ENCODE peak calls at places on chromosome 4, in six cellular contexts. Y is GM12891, V is GM12878, T is K562, B is H1, R is HepG2. F is an unnamed sample.

GRCh38 chr4:82797048-82797590 is 1.5 kb downstream of the SCD5 start:
- DNase-seq in Y (no peak), V (no peak), T (no peak), B (no peak), R (no peak), F (no peak)

GRCh38 chr4:83582289-83582756 is 46.4 kb downstream of the GPAT3 start:
- DNase-seq in Y (no peak), V (no peak), T (no peak), B (no peak), R (no peak), F (no peak)

GRCh38 chr4:85798011-85798770 is 323.2 kb downstream of the ARHGAP24 start:
- DNase-seq in Y (no peak), V (no peak), T (no peak), B (no peak), R (no peak), F (no peak)

GRCh38 chr4:19167321-19167720 is 1084.4 kb upstream of the SLIT2 start:
- DNase-seq in Y (no peak), V (no peak), T (no peak), B (no peak), R (no peak), F (no peak)

GRCh38 chr4:74370912-74371311 is 6.0 kb downstream of the EREG start:
- DNase-seq in Y (peak; percentile 17), V (no peak), T (peak; percentile 24), B (no peak), R (peak; percentile 65), F (no peak)

GRCh38 chr4:7310441-7310840 is 118.1 kb downstream of the SORCS2 start:
- DNase-seq in Y (no peak), V (no peak), T (no peak), B (no peak), R (no peak), F (no peak)

GRCh38 chr4:113141901-113142346 is 92.5 kb downstream of the ANK2 start:
- DNase-seq in Y (no peak), V (no peak), T (no peak), B (no peak), R (peak; percentile 98), F (no peak)

GRCh38 chr4:2811830-2812599 is 19.1 kb downstream of the SH3BP2 start:
- DNase-seq in Y (peak; percentile 74), V (peak; percentile 40), T (no peak), B (no peak), R (peak; percentile 59), F (peak; percentile 78)

GRCh38 chr4:131348258-131348657 is 1800.8 kb upstream of the PCDH10 start:
- DNase-seq in Y (no peak), V (peak; percentile 54), T (no peak), B (no peak), R (no peak), F (no peak)

GRCh38 chr4:3388461-3389185 is 53.1 kb upstream of the HGFAC start:
- DNase-seq in Y (no peak), V (peak; percentile 77), T (no peak), B (peak; percentile 57), R (no peak), F (no peak)

GRCh38 chr4:38967260-38968095 is 64.7 kb downstream of the TMEM156 start:
- DNase-seq in Y (no peak), V (no peak), T (no peak), B (no peak), R (peak; percentile 77), F (no peak)

GRCh38 chr4:186342582-186342981 is 76.6 kb downstream of the F11 start:
- DNase-seq in Y (no peak), V (no peak), T (no peak), B (no peak), R (no peak), F (no peak)

GRCh38 chr4:3202836-3203820 is 45.8 kb upstream of the MSANTD1 start:
- DNase-seq in Y (no peak), V (no peak), T (no peak), B (no peak), R (peak; percentile 56), F (no peak)

GRCh38 chr4:166499820-166500219 is 626.8 kb downstream of the TLL1 start:
- DNase-seq in Y (no peak), V (peak; percentile 5), T (no peak), B (no peak), R (no peak), F (no peak)

GRCh38 chr4:81631958-81632439 is 160.3 kb upstream of the RASGEF1B start:
- DNase-seq in Y (no peak), V (no peak), T (peak; percentile 7), B (no peak), R (peak; percentile 49), F (no peak)

GRCh38 chr4:126004936-126005335 is 690.2 kb downstream of the FAT4 start:
- DNase-seq in Y (no peak), V (no peak), T (no peak), B (no peak), R (no peak), F (no peak)

GRCh38 chr4:78268607-78269006 is 211.5 kb downstream of the FRAS1 start:
- DNase-seq in Y (no peak), V (no peak), T (no peak), B (no peak), R (no peak), F (no peak)

GRCh38 chr4:77347341-77347740 is 190.3 kb downstream of the CCNG2 start:
- DNase-seq in Y (no peak), V (no peak), T (no peak), B (no peak), R (peak; percentile 56), F (no peak)

GRCh38 chr4:180794352-180794751 is 1448.8 kb upstream of the TENM3 start:
- DNase-seq in Y (no peak), V (no peak), T (no peak), B (no peak), R (no peak), F (no peak)

GRCh38 chr4:185775792-185776555 is 36.0 kb downstream of the SORBS2 start:
- DNase-seq in Y (no peak), V (no peak), T (no peak), B (no peak), R (no peak), F (no peak)

GRCh38 chr4:23976423-23976822 is 86.6 kb upstream of the PPARGC1A start:
- DNase-seq in Y (no peak), V (no peak), T (no peak), B (no peak), R (no peak), F (no peak)

GRCh38 chr4:78524009-78524408 is 27.6 kb upstream of the ANXA3 start:
- DNase-seq in Y (no peak), V (no peak), T (no peak), B (no peak), R (no peak), F (no peak)

GRCh38 chr4:108342325-108342986 is 173.7 kb upstream of the LEF1 start:
- DNase-seq in Y (no peak), V (no peak), T (no peak), B (no peak), R (no peak), F (no peak)

GRCh38 chr4:29046166-29046565 is 1674.0 kb upstream of the PCDH7 start:
- DNase-seq in Y (no peak), V (no peak), T (no peak), B (no peak), R (no peak), F (no peak)

GRCh38 chr4:165096776-165097175 is 15.9 kb downstream of the TMEM192 start:
- DNase-seq in Y (no peak), V (no peak), T (no peak), B (no peak), R (peak; percentile 8), F (no peak)

GRCh38 chr4:116302990-116303735 is 782.2 kb downstream of the TRAM1L1 start:
- DNase-seq in Y (no peak), V (no peak), T (no peak), B (no peak), R (no peak), F (no peak)

GRCh38 chr4:17478073-17478472 is 33.8 kb downstream of the QDPR start:
- DNase-seq in Y (no peak), V (no peak), T (no peak), B (no peak), R (peak; percentile 25), F (no peak)

GRCh38 chr4:8522160-8523120 is 57.8 kb upstream of the GPR78 start:
- DNase-seq in Y (no peak), V (no peak), T (no peak), B (no peak), R (no peak), F (no peak)

GRCh38 chr4:93832097-93832496 is 3.5 kb downstream of the ATOH1 start:
- DNase-seq in Y (no peak), V (no peak), T (no peak), B (no peak), R (no peak), F (no peak)

GRCh38 chr4:147539959-147540358 is 59.1 kb downstream of the EDNRA start:
- DNase-seq in Y (no peak), V (no peak), T (no peak), B (no peak), R (no peak), F (no peak)
- TF ChIP-seq TAF1 in Y (no peak), V (no peak), T (no peak), B (no peak), R (no peak), F (no peak)

DNA sequence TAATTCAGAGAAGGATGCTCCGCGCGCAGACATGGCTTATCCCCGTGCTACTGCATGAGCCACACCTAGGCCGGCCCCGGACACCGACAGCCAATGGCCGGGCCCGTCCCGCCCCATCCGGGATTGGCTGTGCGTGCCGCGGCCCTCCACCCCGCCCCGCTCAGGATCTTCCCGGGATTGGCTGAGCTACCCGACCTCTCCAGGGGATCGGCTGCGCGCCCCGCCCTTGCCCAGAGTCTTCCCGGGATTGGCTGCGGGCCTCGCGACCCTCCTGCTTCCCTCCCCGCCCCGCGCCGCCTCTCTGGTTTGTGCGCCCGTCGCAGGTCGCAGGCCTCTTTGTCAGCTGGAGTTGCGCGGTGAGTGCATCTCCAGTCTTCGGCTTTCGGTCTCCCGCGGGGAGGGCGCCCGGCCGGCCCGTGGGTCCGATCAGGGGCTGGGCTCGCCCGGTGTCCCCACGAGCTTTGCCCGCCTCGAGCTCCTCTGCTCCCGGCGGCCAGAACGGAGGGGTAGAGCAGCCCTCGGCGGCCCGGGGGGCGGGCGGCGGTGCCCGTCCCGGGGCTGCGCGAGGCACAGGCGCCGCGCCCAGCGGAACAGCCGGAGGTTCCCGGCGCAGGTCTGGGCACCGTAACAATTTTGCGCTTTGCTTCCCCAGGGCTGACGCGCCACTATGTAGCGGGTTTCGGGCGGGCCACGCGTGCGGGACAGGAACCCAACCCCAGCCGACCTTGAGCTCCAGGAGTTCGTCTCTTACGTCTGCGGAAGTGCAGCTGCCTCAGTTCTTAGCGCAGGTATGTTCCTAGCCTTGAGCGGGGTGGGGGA is 38.8 kb downstream of the ERVMER34-1 start:
- DNase-seq in Y (peak; percentile 90), V (peak; percentile 85), T (peak; percentile 98), B (peak; percentile 98), R (peak; percentile 92), F (peak; percentile 92)
- TF ChIP-seq POLR2A in Y (peak; percentile 92), V (peak; percentile 99), T (peak; percentile 98), B (peak; percentile 92), R (peak; percentile 93), F (peak; percentile 98)

DNA sequence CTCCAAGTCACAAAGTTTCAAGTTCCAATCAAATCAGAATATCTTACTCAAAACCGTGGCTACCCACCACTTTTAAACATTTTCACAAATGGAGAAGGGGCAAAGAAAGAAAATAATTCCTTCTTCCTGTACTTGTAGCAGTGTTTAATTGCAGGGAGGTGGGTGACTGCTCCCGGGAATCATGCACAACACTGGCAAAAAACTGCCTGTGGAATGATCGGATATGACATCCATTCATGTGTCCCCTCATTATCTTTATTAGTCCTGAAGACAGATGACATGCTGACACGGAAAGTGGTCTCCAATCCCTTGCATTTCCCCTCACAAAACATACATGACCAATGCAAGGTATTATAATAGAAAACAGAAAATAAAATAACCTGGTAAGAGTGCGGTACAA is 2.0 kb downstream of the TSPAN5 start:
- DNase-seq in Y (no peak), V (no peak), T (no peak), B (no peak), R (no peak), F (no peak)
- TF ChIP-seq POLR2AphosphoS5 in Y (no peak), V (no peak), T (no peak), B (no peak), R (no peak), F (no peak)

GRCh38 chr4:13907255-13907751 is 279.8 kb upstream of the BOD1L1 start:
- DNase-seq in Y (no peak), V (no peak), T (no peak), B (no peak), R (peak; percentile 47), F (no peak)
- TF ChIP-seq TAF1 in Y (no peak), V (no peak), T (no peak), B (no peak), R (no peak), F (no peak)

F was measured in GM12892.